ENCODE peak calls at places on chromosomes 6 and 20, in seven cellular contexts. One of them, this sample, is unnamed.

GRCh38 chr20:33664762-33665144 is 2.0 kb upstream of the ACTL10 start:
- DNase-seq in aorta: no peak
- DNase-seq in body of pancreas: no peak
- DNase-seq in Peyer's patch: no peak
- DNase-seq in Panc1: no peak
- DNase-seq in CD8-positive, alpha-beta memory T cell: no peak
- DNase-seq in pancreas: peak
- DNase-seq in this sample: no peak

GRCh38 chr20:48878849-48879248 is 42.7 kb upstream of the ARFGEF2 start:
- DNase-seq in aorta: no peak
- DNase-seq in body of pancreas: no peak
- DNase-seq in Peyer's patch: no peak
- DNase-seq in Panc1: no peak
- DNase-seq in CD8-positive, alpha-beta memory T cell: no peak
- DNase-seq in pancreas: no peak
- DNase-seq in this sample: no peak

GRCh38 chr20:45617591-45617990 is 11.9 kb upstream of the WFDC10A start:
- DNase-seq in aorta: no peak
- DNase-seq in body of pancreas: no peak
- DNase-seq in Peyer's patch: no peak
- DNase-seq in Panc1: no peak
- DNase-seq in CD8-positive, alpha-beta memory T cell: no peak
- DNase-seq in pancreas: no peak
- DNase-seq in this sample: no peak

GRCh38 chr20:53402233-53403005 is 191.2 kb downstream of the ZNF217 start:
- DNase-seq in aorta: no peak
- DNase-seq in body of pancreas: no peak
- DNase-seq in Peyer's patch: no peak
- DNase-seq in Panc1: no peak
- DNase-seq in CD8-positive, alpha-beta memory T cell: no peak
- DNase-seq in pancreas: no peak
- DNase-seq in this sample: no peak

GRCh38 chr6:4322846-4323309 is 187.5 kb upstream of the ECI2 start:
- DNase-seq in aorta: no peak
- DNase-seq in body of pancreas: no peak
- DNase-seq in Peyer's patch: no peak
- DNase-seq in Panc1: no peak
- DNase-seq in CD8-positive, alpha-beta memory T cell: no peak
- DNase-seq in pancreas: no peak
- DNase-seq in this sample: no peak

GRCh38 chr6:10722820-10723651 is at the start of gene TMEM14C:
- DNase-seq in aorta: peak
- DNase-seq in body of pancreas: peak
- DNase-seq in Peyer's patch: peak
- DNase-seq in Panc1: peak
- DNase-seq in CD8-positive, alpha-beta memory T cell: peak
- DNase-seq in pancreas: peak
- DNase-seq in this sample: peak

GRCh38 chr6:47663462-47664216 is 34.7 kb upstream of the ADGRF4 start:
- DNase-seq in aorta: no peak
- DNase-seq in body of pancreas: no peak
- DNase-seq in Peyer's patch: no peak
- DNase-seq in Panc1: no peak
- DNase-seq in CD8-positive, alpha-beta memory T cell: no peak
- DNase-seq in pancreas: no peak
- DNase-seq in this sample: no peak

GRCh38 chr6:5590187-5590586 is 328.9 kb downstream of the FARS2 start:
- DNase-seq in aorta: no peak
- DNase-seq in body of pancreas: no peak
- DNase-seq in Peyer's patch: no peak
- DNase-seq in Panc1: no peak
- DNase-seq in CD8-positive, alpha-beta memory T cell: no peak
- DNase-seq in pancreas: no peak
- DNase-seq in this sample: no peak

GRCh38 chr6:42787018-42787611 is 5.3 kb downstream of the BICRAL start:
- DNase-seq in aorta: no peak
- DNase-seq in body of pancreas: no peak
- DNase-seq in Peyer's patch: no peak
- DNase-seq in Panc1: no peak
- DNase-seq in CD8-positive, alpha-beta memory T cell: no peak
- DNase-seq in pancreas: no peak
- DNase-seq in this sample: no peak

GRCh38 chr6:101266063-101266462 is 127.4 kb upstream of the GRIK2 start:
- DNase-seq in aorta: no peak
- DNase-seq in body of pancreas: no peak
- DNase-seq in Peyer's patch: no peak
- DNase-seq in Panc1: no peak
- DNase-seq in CD8-positive, alpha-beta memory T cell: no peak
- DNase-seq in pancreas: no peak
- DNase-seq in this sample: no peak

GRCh38 chr20:44065401-44066340 is 121.3 kb downstream of the JPH2 start:
- DNase-seq in aorta: no peak
- DNase-seq in body of pancreas: no peak
- DNase-seq in Peyer's patch: no peak
- DNase-seq in Panc1: no peak
- DNase-seq in CD8-positive, alpha-beta memory T cell: no peak
- DNase-seq in pancreas: no peak
- DNase-seq in this sample: no peak

GRCh38 chr6:53734473-53735299 is 60.1 kb upstream of the LRRC1 start:
- DNase-seq in aorta: no peak
- DNase-seq in body of pancreas: peak
- DNase-seq in Peyer's patch: peak
- DNase-seq in Panc1: peak
- DNase-seq in CD8-positive, alpha-beta memory T cell: peak
- DNase-seq in pancreas: no peak
- DNase-seq in this sample: no peak

GRCh38 chr6:6712258-6712978 is 123.9 kb downstream of the LY86 start:
- DNase-seq in aorta: no peak
- DNase-seq in body of pancreas: peak
- DNase-seq in Peyer's patch: no peak
- DNase-seq in Panc1: no peak
- DNase-seq in CD8-positive, alpha-beta memory T cell: no peak
- DNase-seq in pancreas: no peak
- DNase-seq in this sample: no peak

GRCh38 chr6:111971866-111972532 is 81.9 kb upstream of the CCN6 start:
- DNase-seq in aorta: no peak
- DNase-seq in body of pancreas: no peak
- DNase-seq in Peyer's patch: no peak
- DNase-seq in Panc1: no peak
- DNase-seq in CD8-positive, alpha-beta memory T cell: no peak
- DNase-seq in pancreas: no peak
- DNase-seq in this sample: no peak

GRCh38 chr6:107679457-107679856 is 144.7 kb downstream of the SCML4 start:
- DNase-seq in aorta: no peak
- DNase-seq in body of pancreas: no peak
- DNase-seq in Peyer's patch: no peak
- DNase-seq in Panc1: no peak
- DNase-seq in CD8-positive, alpha-beta memory T cell: no peak
- DNase-seq in pancreas: no peak
- DNase-seq in this sample: no peak

GRCh38 chr6:128605961-128606360 is 85.6 kb upstream of the PTPRK start:
- DNase-seq in aorta: no peak
- DNase-seq in body of pancreas: no peak
- DNase-seq in Peyer's patch: no peak
- DNase-seq in Panc1: no peak
- DNase-seq in CD8-positive, alpha-beta memory T cell: no peak
- DNase-seq in pancreas: no peak
- DNase-seq in this sample: no peak

GRCh38 chr6:158003910-158004695 is 22.4 kb downstream of the SYNJ2 start:
- DNase-seq in aorta: peak
- DNase-seq in body of pancreas: no peak
- DNase-seq in Peyer's patch: no peak
- DNase-seq in Panc1: no peak
- DNase-seq in CD8-positive, alpha-beta memory T cell: no peak
- DNase-seq in pancreas: peak
- DNase-seq in this sample: no peak

GRCh38 chr6:81795890-81796289 is 43.4 kb upstream of the TENT5A start:
- DNase-seq in aorta: no peak
- DNase-seq in body of pancreas: no peak
- DNase-seq in Peyer's patch: no peak
- DNase-seq in Panc1: no peak
- DNase-seq in CD8-positive, alpha-beta memory T cell: no peak
- DNase-seq in pancreas: no peak
- DNase-seq in this sample: no peak

GRCh38 chr6:140857734-140858380 is 1274.9 kb upstream of the GJE1 start:
- DNase-seq in aorta: no peak
- DNase-seq in body of pancreas: no peak
- DNase-seq in Peyer's patch: no peak
- DNase-seq in Panc1: peak
- DNase-seq in CD8-positive, alpha-beta memory T cell: no peak
- DNase-seq in pancreas: no peak
- DNase-seq in this sample: no peak

GRCh38 chr20:25624500-25624939 is 706 bp upstream of the NANP start:
- DNase-seq in aorta: no peak
- DNase-seq in body of pancreas: no peak
- DNase-seq in Peyer's patch: no peak
- DNase-seq in Panc1: no peak
- DNase-seq in CD8-positive, alpha-beta memory T cell: no peak
- DNase-seq in pancreas: no peak
- DNase-seq in this sample: peak

GRCh38 chr6:165663283-165663735 is 268 bp upstream of the PDE10A start:
- DNase-seq in aorta: peak
- DNase-seq in body of pancreas: peak
- DNase-seq in Peyer's patch: no peak
- DNase-seq in Panc1: no peak
- DNase-seq in CD8-positive, alpha-beta memory T cell: no peak
- DNase-seq in pancreas: no peak
- DNase-seq in this sample: no peak

GRCh38 chr6:11810039-11810541 is 31.5 kb upstream of the ADTRP start:
- DNase-seq in aorta: peak
- DNase-seq in body of pancreas: peak
- DNase-seq in Peyer's patch: no peak
- DNase-seq in Panc1: no peak
- DNase-seq in CD8-positive, alpha-beta memory T cell: no peak
- DNase-seq in pancreas: peak
- DNase-seq in this sample: no peak

GRCh38 chr6:38554700-38555413 is 84.9 kb downstream of the BTBD9 start:
- DNase-seq in aorta: no peak
- DNase-seq in body of pancreas: no peak
- DNase-seq in Peyer's patch: no peak
- DNase-seq in Panc1: no peak
- DNase-seq in CD8-positive, alpha-beta memory T cell: no peak
- DNase-seq in pancreas: no peak
- DNase-seq in this sample: no peak

GRCh38 chr20:43055181-43055884 is 134.4 kb downstream of the PTPRT start:
- DNase-seq in aorta: no peak
- DNase-seq in body of pancreas: no peak
- DNase-seq in Peyer's patch: no peak
- DNase-seq in Panc1: no peak
- DNase-seq in CD8-positive, alpha-beta memory T cell: no peak
- DNase-seq in pancreas: no peak
- DNase-seq in this sample: no peak

GRCh38 chr20:19317240-19318069 is 105.0 kb downstream of the SLC24A3 start:
- DNase-seq in aorta: no peak
- DNase-seq in body of pancreas: no peak
- DNase-seq in Peyer's patch: no peak
- DNase-seq in Panc1: no peak
- DNase-seq in CD8-positive, alpha-beta memory T cell: no peak
- DNase-seq in pancreas: no peak
- DNase-seq in this sample: no peak

GRCh38 chr20:6053776-6054688 is at the start of gene LRRN4:
- DNase-seq in aorta: no peak
- DNase-seq in body of pancreas: no peak
- DNase-seq in Peyer's patch: no peak
- DNase-seq in Panc1: no peak
- DNase-seq in CD8-positive, alpha-beta memory T cell: no peak
- DNase-seq in pancreas: no peak
- DNase-seq in this sample: no peak

GRCh38 chr20:17849901-17850673 is 118.5 kb downstream of the SNX5 start:
- DNase-seq in aorta: peak
- DNase-seq in body of pancreas: peak
- DNase-seq in Peyer's patch: no peak
- DNase-seq in Panc1: no peak
- DNase-seq in CD8-positive, alpha-beta memory T cell: no peak
- DNase-seq in pancreas: no peak
- DNase-seq in this sample: no peak

GRCh38 chr6:4647414-4648365 is 128.5 kb upstream of the CDYL start:
- DNase-seq in aorta: peak
- DNase-seq in body of pancreas: peak
- DNase-seq in Peyer's patch: no peak
- DNase-seq in Panc1: peak
- DNase-seq in CD8-positive, alpha-beta memory T cell: no peak
- DNase-seq in pancreas: peak
- DNase-seq in this sample: no peak

GRCh38 chr6:33156561-33156960 is 35.7 kb downstream of the COL11A2 start:
- DNase-seq in aorta: no peak
- DNase-seq in body of pancreas: no peak
- DNase-seq in Peyer's patch: no peak
- DNase-seq in Panc1: no peak
- DNase-seq in CD8-positive, alpha-beta memory T cell: no peak
- DNase-seq in pancreas: no peak
- DNase-seq in this sample: no peak

DNA sequence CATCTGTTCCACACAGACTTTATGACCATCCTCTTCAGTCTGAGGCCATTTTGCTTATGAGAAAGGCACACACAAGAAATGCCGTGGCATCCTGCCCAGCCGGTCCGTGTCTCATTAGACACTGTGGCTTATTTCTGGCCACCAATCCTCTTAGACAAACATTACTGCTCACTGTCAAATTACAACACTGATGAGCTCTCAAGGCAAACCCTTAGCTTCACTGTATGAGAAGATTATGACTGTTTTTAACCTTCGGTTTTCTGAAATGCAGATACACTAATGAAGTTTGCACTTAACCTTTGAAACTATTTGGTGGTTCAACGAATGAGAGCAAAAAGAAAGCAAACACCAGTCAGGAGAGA is 50.5 kb upstream of the DST start:
- DNase-seq in aorta: peak
- DNase-seq in body of pancreas: peak
- DNase-seq in Peyer's patch: peak
- DNase-seq in Panc1: no peak
- DNase-seq in CD8-positive, alpha-beta memory T cell: no peak
- DNase-seq in pancreas: no peak
- DNase-seq in this sample: no peak
- H3K4me3 ChIP-seq in aorta: peak
- H3K4me3 ChIP-seq in body of pancreas: no peak
- H3K4me3 ChIP-seq in Peyer's patch: no peak
- H3K4me3 ChIP-seq in Panc1: no peak
- H3K4me3 ChIP-seq in CD8-positive, alpha-beta memory T cell: no peak
- H3K4me3 ChIP-seq in pancreas: no peak
- H3K4me3 ChIP-seq in this sample: no peak

GRCh38 chr20:50913976-50914375 is 17.3 kb downstream of the ADNP start:
- DNase-seq in aorta: no peak
- DNase-seq in body of pancreas: no peak
- DNase-seq in Peyer's patch: no peak
- DNase-seq in Panc1: no peak
- DNase-seq in CD8-positive, alpha-beta memory T cell: no peak
- DNase-seq in pancreas: no peak
- DNase-seq in this sample: no peak
- H3K27ac ChIP-seq in aorta: no peak
- H3K27ac ChIP-seq in body of pancreas: no peak
- H3K27ac ChIP-seq in Peyer's patch: no peak
- H3K27ac ChIP-seq in Panc1: no peak
- H3K27ac ChIP-seq in CD8-positive, alpha-beta memory T cell: no peak
- H3K27ac ChIP-seq in pancreas: no peak
- H3K27ac ChIP-seq in this sample: no peak

GRCh38 chr6:17392978-17393334 is 439 bp upstream of the CAP2 start:
- DNase-seq in aorta: no peak
- DNase-seq in body of pancreas: no peak
- DNase-seq in Peyer's patch: no peak
- DNase-seq in Panc1: no peak
- DNase-seq in CD8-positive, alpha-beta memory T cell: no peak
- DNase-seq in pancreas: no peak
- DNase-seq in this sample: no peak
- H3K4me3 ChIP-seq in aorta: peak
- H3K4me3 ChIP-seq in body of pancreas: no peak
- H3K4me3 ChIP-seq in Peyer's patch: peak
- H3K4me3 ChIP-seq in Panc1: peak
- H3K4me3 ChIP-seq in CD8-positive, alpha-beta memory T cell: no peak
- H3K4me3 ChIP-seq in pancreas: peak
- H3K4me3 ChIP-seq in this sample: no peak

GRCh38 chr6:108781419-108782110 is 66.7 kb upstream of the ARMC2 start:
- DNase-seq in aorta: no peak
- DNase-seq in body of pancreas: peak
- DNase-seq in Peyer's patch: no peak
- DNase-seq in Panc1: no peak
- DNase-seq in CD8-positive, alpha-beta memory T cell: no peak
- DNase-seq in pancreas: no peak
- DNase-seq in this sample: no peak
- H3K27ac ChIP-seq in aorta: no peak
- H3K27ac ChIP-seq in body of pancreas: peak
- H3K27ac ChIP-seq in Peyer's patch: peak
- H3K27ac ChIP-seq in Panc1: peak
- H3K27ac ChIP-seq in CD8-positive, alpha-beta memory T cell: no peak
- H3K27ac ChIP-seq in pancreas: no peak
- H3K27ac ChIP-seq in this sample: no peak

This sample was measured in naive thymus-derived CD4-positive, alpha-beta T cell.